ENCODE peak calls at places on chromosomes 3 and 15, in nine cellular contexts. N, I, G, J, E, P, Z, A and M are unnamed samples.

GRCh38 chr15:30973379-30973778 is 18.0 kb downstream of the MTMR10 start:
- DNase-seq in E (no peak), P (no peak), J (no peak), Z (no peak), N (no peak), I (no peak), A (no peak), G (no peak), M (no peak)

GRCh38 chr3:14130707-14131106 is 5.9 kb downstream of the TMEM43 start:
- DNase-seq in P (no peak), G (no peak), Z (no peak), N (no peak), J (no peak), E (peak), A (no peak), I (no peak), M (no peak)

GRCh38 chr15:99017322-99017701 is 9.7 kb upstream of the PGPEP1L start:
- DNase-seq in G (no peak), Z (no peak), E (no peak), I (no peak), N (no peak), A (no peak), J (no peak), P (no peak), M (no peak)

GRCh38 chr3:189275852-189276251 is 104.1 kb downstream of the TPRG1 start:
- DNase-seq in E (no peak), A (no peak), Z (no peak), I (no peak), N (no peak), J (no peak), P (no peak), G (no peak), M (no peak)

GRCh38 chr3:64199933-64200332 is 25.3 kb downstream of the PRICKLE2 start:
- DNase-seq in J (no peak), E (no peak), P (no peak), N (no peak), G (no peak), A (no peak), I (no peak), Z (no peak), M (no peak)

GRCh38 chr3:150410311-150411105 is 2.4 kb downstream of the TSC22D2 start:
- DNase-seq in G (no peak), E (peak), A (peak), N (peak), P (peak), I (no peak), Z (peak), J (peak), M (no peak)

GRCh38 chr3:39106281-39107055 is 959 bp downstream of the GORASP1 start:
- DNase-seq in G (no peak), P (peak), A (no peak), E (no peak), I (peak), J (peak), Z (no peak), N (peak), M (peak)

GRCh38 chr15:32029409-32029861 is 880 bp upstream of the CHRNA7 start:
- DNase-seq in J (peak), N (no peak), E (no peak), A (peak), P (no peak), Z (no peak), I (peak), G (peak), M (no peak)

GRCh38 chr3:197958346-197958745 is 1.7 kb upstream of the LMLN start:
- DNase-seq in E (no peak), I (no peak), P (no peak), J (no peak), N (no peak), G (no peak), Z (no peak), A (no peak), M (no peak)

GRCh38 chr3:119636194-119636593 is 24.2 kb downstream of the POPDC2 start:
- DNase-seq in E (peak), J (no peak), N (peak), P (peak), A (no peak), G (no peak), I (peak), Z (no peak), M (peak)

GRCh38 chr3:53166781-53167291 is 5.8 kb downstream of the PRKCD start:
- DNase-seq in J (no peak), E (peak), I (peak), G (no peak), A (peak), Z (peak), N (peak), P (peak), M (peak)

GRCh38 chr3:10021856-10022775 is 4.1 kb upstream of the FANCD2 start:
- DNase-seq in N (no peak), Z (no peak), E (no peak), A (no peak), J (no peak), G (no peak), I (no peak), P (no peak), M (no peak)

GRCh38 chr3:15795563-15796308 is 2.0 kb downstream of the ANKRD28 start:
- DNase-seq in N (peak), I (peak), G (no peak), A (no peak), P (peak), E (no peak), J (no peak), Z (no peak), M (peak)

GRCh38 chr3:187960820-187961219 is 193.1 kb upstream of the LPP start:
- DNase-seq in I (peak), P (peak), A (no peak), G (no peak), N (peak), J (no peak), Z (no peak), E (no peak), M (peak)

GRCh38 chr15:99967841-99968371 is 234.7 kb upstream of the LYSMD4 start:
- DNase-seq in P (no peak), G (no peak), J (no peak), A (no peak), N (no peak), I (no peak), Z (no peak), E (no peak), M (peak)

GRCh38 chr15:66077320-66077663 is 176.3 kb downstream of the MEGF11 start:
- DNase-seq in I (no peak), A (no peak), Z (no peak), E (no peak), G (no peak), P (no peak), N (no peak), J (no peak), M (no peak)

GRCh38 chr15:66078196-66078928 is 175.2 kb downstream of the MEGF11 start:
- DNase-seq in Z (no peak), E (peak), J (no peak), P (no peak), G (no peak), I (no peak), N (no peak), A (no peak), M (no peak)

GRCh38 chr15:66078929-66079275 is 174.6 kb downstream of the MEGF11 start:
- DNase-seq in P (no peak), G (no peak), N (no peak), J (no peak), E (peak), A (no peak), I (no peak), Z (no peak), M (no peak)

GRCh38 chr15:66084704-66085103 is 168.8 kb downstream of the MEGF11 start:
- DNase-seq in N (no peak), I (no peak), P (no peak), Z (no peak), A (no peak), G (no peak), J (no peak), E (no peak), M (no peak)

DNA sequence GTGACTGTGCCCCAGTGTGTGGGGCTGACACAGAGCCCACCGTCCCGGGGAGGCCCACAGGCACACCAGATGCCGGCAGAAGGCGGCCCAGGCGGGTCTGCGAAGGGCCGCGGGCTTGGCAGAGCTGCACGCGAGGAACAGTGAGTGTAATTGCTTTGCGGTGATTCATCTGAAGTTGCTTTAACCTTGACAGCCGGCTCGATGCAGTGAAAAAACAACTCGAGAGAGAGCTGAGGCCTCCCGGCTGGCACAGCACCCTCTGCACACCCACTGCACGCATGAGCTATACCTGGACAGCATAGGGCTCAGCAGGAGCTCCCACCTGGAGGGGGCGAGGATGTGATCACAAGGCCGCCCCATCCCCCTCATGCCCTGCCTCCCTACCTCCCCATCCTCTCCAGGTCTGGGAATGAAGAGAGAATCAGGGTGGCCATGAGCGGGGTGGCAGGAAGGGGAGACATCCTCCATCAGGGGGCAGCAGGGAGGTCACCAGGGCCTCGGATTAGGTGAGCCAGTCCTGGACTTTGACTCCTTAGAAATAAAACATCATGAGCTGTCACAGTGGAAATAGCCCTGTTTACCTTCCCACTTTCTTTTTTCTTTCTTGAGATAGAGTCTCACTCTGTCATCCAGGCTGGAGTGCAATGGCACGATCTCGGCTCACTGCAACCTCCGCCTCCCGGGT is 172.6 kb downstream of the MEGF11 start:
- DNase-seq in A (no peak), G (peak), N (peak), Z (no peak), E (no peak), J (peak), I (peak), P (peak), M (peak)
- TF ChIP-seq CTCF in A (no peak), G (peak), N (no peak), Z (no peak), E (no peak), J (peak), I (no peak), P (no peak), M (no peak)

GRCh38 chr15:45129651-45130129 is at the start of the genes DUOX1 and DUOXA1:
- DNase-seq in A (peak), N (no peak), G (no peak), E (no peak), I (no peak), J (peak), P (no peak), Z (no peak), M (no peak)
- H3K4me3 ChIP-seq in A (peak), N (no peak), G (no peak), E (peak), I (no peak), J (peak), P (no peak), Z (peak), M (no peak)

DNA sequence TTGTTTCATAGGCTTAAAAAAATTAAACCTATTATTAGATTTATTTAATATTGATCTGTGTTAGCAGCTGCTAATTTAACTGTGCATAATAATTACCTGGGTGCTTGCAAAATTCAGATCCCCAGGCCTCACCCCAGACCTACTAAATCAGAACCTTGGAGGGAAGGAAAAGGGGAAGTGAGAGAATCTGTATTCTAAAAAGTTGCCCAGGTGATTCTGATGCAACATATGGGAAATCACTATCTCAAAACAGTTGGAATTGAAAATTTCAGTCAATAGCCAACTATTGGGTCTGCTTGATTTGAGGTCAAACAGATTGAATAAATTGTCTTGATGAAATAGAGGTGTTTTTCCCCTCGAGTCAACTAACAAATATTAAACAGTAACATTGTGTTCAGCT is 538.5 kb upstream of the ADAMTS9 start:
- DNase-seq in G (no peak), P (no peak), J (no peak), I (no peak), N (no peak), Z (no peak), A (no peak), E (no peak), M (no peak)
- TF ChIP-seq CTCF in G (no peak), P (no peak), J (no peak), I (no peak), N (no peak), Z (no peak), A (no peak), E (no peak), M (no peak)

GRCh38 chr3:121072128-121072527 is 164.1 kb downstream of the STXBP5L start:
- DNase-seq in P (peak), G (no peak), Z (no peak), A (peak), I (no peak), E (no peak), J (no peak), N (no peak), M (no peak)
- H3K4me3 ChIP-seq in P (no peak), G (no peak), Z (peak), A (no peak), I (no peak), E (peak), J (no peak), N (no peak), M (no peak)

GRCh38 chr15:92631721-92632120 is 23.9 kb downstream of the FAM174B start:
- DNase-seq in N (no peak), Z (no peak), J (no peak), G (no peak), A (no peak), I (no peak), P (no peak), E (peak), M (no peak)
- TF ChIP-seq CTCF in N (no peak), Z (no peak), J (no peak), G (no peak), A (no peak), I (no peak), P (no peak), E (no peak), M (no peak)

DNA sequence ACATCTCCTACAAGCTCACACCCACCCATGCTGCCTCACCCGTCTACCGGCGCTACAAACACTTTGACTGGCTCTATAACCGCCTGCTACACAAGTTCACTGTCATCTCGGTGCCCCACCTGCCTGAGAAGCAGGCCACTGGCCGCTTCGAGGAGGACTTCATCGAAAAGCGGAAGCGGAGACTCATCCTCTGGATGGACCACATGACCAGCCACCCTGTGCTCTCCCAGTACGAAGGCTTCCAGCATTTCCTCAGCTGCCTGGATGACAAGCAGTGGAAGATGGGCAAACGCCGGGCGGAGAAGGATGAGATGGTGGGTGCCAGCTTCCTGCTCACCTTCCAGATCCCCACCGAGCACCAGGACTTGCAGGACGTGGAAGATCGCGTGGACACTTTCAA is 2.1 kb downstream of the SNX33 start:
- DNase-seq in I (no peak), E (no peak), N (no peak), P (no peak), Z (no peak), G (no peak), A (no peak), J (no peak), M (peak)
- H3K4me3 ChIP-seq in I (no peak), E (peak), N (peak), P (peak), Z (peak), G (no peak), A (peak), J (no peak), M (peak)

GRCh38 chr3:100761211-100761921 is 52.1 kb downstream of the TFG start:
- DNase-seq in A (no peak), E (no peak), P (no peak), N (no peak), Z (no peak), G (no peak), I (no peak), J (peak), M (no peak)
- TF ChIP-seq CTCF in A (no peak), E (no peak), P (peak), N (no peak), Z (no peak), G (no peak), I (peak), J (peak), M (peak)